ENCODE peak calls at places on chromosome 2, in four cellular contexts. Q is HepG2, O is GM12878, M is K562. T is an unnamed sample.

GRCh38 chr2:231394201-231395141 is 1.0 kb upstream of the B3GNT7 start:
- DNase-seq in M (peak), Q (peak), O (peak), T (no peak)

GRCh38 chr2:190950566-190950991 is 63.4 kb downstream of the STAT1 start:
- DNase-seq in M (no peak), O (no peak), Q (no peak), T (no peak)

GRCh38 chr2:193751299-193751698 is 1556.6 kb upstream of the TMEFF2 start:
- DNase-seq in Q (no peak), M (no peak), O (no peak), T (no peak)

GRCh38 chr2:105775809-105776559 is 31.3 kb downstream of the NCK2 start:
- DNase-seq in Q (no peak), M (no peak), O (no peak), T (no peak)

GRCh38 chr2:201203916-201204654 is 21.1 kb downstream of the CASP10 start:
- DNase-seq in Q (no peak), M (no peak), O (no peak), T (no peak)

GRCh38 chr2:239939736-239940483 is 85.2 kb downstream of the NDUFA10 start:
- DNase-seq in M (no peak), Q (no peak), O (no peak), T (no peak)

GRCh38 chr2:67985586-67985985 is 77.2 kb downstream of the C1D start:
- DNase-seq in M (no peak), Q (no peak), O (no peak), T (no peak)

GRCh38 chr2:196565982-196566381 is 73.5 kb upstream of the CCDC150 start:
- DNase-seq in Q (no peak), M (no peak), O (no peak), T (no peak)

GRCh38 chr2:113078350-113078839 is 10.6 kb downstream of the IL1F10 start:
- DNase-seq in Q (no peak), O (no peak), M (no peak), T (no peak)

GRCh38 chr2:98515571-98515927 is 70.9 kb downstream of the INPP4A start:
- DNase-seq in M (peak), O (no peak), Q (no peak), T (no peak)

GRCh38 chr2:45190481-45190880 is 181.2 kb upstream of the SIX2 start:
- DNase-seq in O (no peak), M (peak), Q (peak), T (peak)

GRCh38 chr2:160214461-160215055 is 14.5 kb upstream of the ITGB6 start:
- DNase-seq in O (no peak), M (no peak), Q (peak), T (peak)

GRCh38 chr2:116669782-116670181 is 1144.7 kb upstream of the DDX18 start:
- DNase-seq in Q (no peak), M (no peak), O (no peak), T (no peak)

GRCh38 chr2:237870754-237871651 is 11.6 kb downstream of the RAMP1 start:
- DNase-seq in Q (no peak), O (no peak), M (no peak), T (no peak)

GRCh38 chr2:145563752-145564615 is 1044.1 kb upstream of the ZEB2 start:
- DNase-seq in M (no peak), O (no peak), Q (no peak), T (no peak)

GRCh38 chr2:2107140-2107539 is 223.9 kb downstream of the MYT1L start:
- DNase-seq in O (no peak), Q (no peak), M (no peak), T (no peak)

GRCh38 chr2:193518061-193518817 is 1323.5 kb upstream of the TMEFF2 start:
- DNase-seq in O (no peak), Q (no peak), M (no peak), T (peak)

GRCh38 chr2:239827511-239827865 is 197.7 kb downstream of the NDUFA10 start:
- DNase-seq in O (no peak), Q (no peak), M (no peak), T (no peak)

GRCh38 chr2:8319219-8319618 is 362.6 kb upstream of the ID2 start:
- DNase-seq in O (no peak), M (no peak), Q (no peak), T (no peak)

GRCh38 chr2:46700435-46700834 is 215.2 kb downstream of the MCFD2 start:
- DNase-seq in M (no peak), Q (no peak), O (no peak), T (no peak)

GRCh38 chr2:101307950-101308431 is 510 bp downstream of the RNF149 start:
- DNase-seq in M (no peak), O (no peak), Q (no peak), T (peak)

GRCh38 chr2:231521443-231521842 is 8.8 kb downstream of the NMUR1 start:
- DNase-seq in Q (no peak), O (no peak), M (no peak), T (no peak)

GRCh38 chr2:12587729-12588522 is 128.8 kb upstream of the TRIB2 start:
- DNase-seq in M (no peak), O (peak), Q (no peak), T (peak)

GRCh38 chr2:52877703-52878102 is 889.9 kb upstream of the CHAC2 start:
- DNase-seq in Q (no peak), M (no peak), O (no peak), T (peak)

GRCh38 chr2:128635361-128635900 is 316.8 kb upstream of the HS6ST1 start:
- DNase-seq in M (no peak), Q (no peak), O (no peak), T (no peak)

GRCh38 chr2:128638741-128639477 is 320.2 kb upstream of the HS6ST1 start:
- DNase-seq in O (no peak), Q (no peak), M (no peak), T (no peak)

GRCh38 chr2:128637481-128638155 is 318.9 kb upstream of the HS6ST1 start:
- DNase-seq in O (no peak), M (no peak), Q (no peak), T (no peak)

GRCh38 chr2:128638311-128638710 is 319.6 kb upstream of the HS6ST1 start:
- DNase-seq in O (no peak), M (no peak), Q (no peak), T (no peak)

DNA sequence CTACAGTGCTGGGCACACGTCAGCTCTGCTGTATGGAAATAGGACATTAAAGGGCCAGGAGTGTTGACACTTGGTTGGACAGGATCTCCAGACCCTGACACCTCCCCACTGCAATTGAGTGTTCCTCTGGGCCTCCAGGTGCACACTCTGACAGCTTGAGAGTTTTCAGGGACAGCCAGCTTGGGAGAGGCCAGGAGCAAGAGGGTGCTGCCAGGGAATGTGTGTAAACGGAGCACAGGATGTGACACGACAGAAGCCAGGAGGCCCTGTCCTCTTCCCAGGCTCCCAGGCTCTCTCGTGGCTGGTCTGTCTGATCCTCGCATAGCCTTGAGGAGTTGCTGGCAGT is 318.1 kb upstream of the HS6ST1 start:
- DNase-seq in M (no peak), O (no peak), Q (no peak), T (no peak)
- TF ChIP-seq MYC in M (no peak), O (no peak), Q (no peak), T (no peak)

GRCh38 chr2:178271629-178272333 is 77.5 kb downstream of the OSBPL6 start:
- DNase-seq in M (no peak), O (no peak), Q (no peak), T (no peak)
- TF ChIP-seq POLR2AphosphoS2 in M (no peak), O (no peak), Q (no peak), T (no peak)

GRCh38 chr2:166041613-166042012 is 86.2 kb downstream of the SCN1A start:
- DNase-seq in O (no peak), Q (no peak), M (no peak), T (no peak)
- TF ChIP-seq SMC3 in O (no peak), Q (no peak), M (no peak), T (no peak)

DNA sequence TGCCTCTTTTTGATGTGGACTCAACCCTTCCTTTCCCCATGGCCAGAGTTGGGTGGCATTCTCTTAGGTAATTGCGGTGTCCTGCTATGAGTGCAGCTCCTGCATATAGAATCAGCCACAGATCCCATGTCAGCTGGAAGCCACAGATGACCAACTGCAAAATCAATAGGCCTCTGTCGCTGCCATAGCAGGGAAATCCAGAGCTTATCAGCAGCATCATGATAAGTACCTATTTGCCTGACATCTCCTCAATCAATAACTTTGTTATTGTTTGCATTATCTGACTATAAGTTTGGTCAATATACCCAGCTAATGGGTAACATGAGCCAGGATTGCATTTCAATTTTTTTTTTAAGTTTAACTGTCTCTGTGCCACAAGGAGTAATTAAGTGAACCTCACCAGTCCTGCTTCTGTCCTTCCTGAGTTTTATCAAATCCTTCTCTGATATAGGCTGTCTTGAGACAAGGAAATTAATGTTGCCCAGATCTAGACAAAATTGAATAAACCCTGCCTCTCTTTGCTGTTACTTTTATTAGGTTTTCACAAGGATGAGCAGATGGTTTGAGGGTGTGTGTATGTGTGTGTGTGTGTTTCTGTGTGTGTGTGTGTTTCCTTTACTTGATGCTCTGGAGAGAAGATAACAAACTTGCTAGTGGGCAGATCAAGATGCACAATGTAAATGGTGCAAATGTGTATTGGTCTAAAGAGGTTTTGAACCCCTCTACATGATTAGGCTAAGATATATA is 59.6 kb upstream of the CREB1 start:
- DNase-seq in O (no peak), Q (no peak), M (no peak), T (no peak)
- TF ChIP-seq MYC in O (no peak), Q (no peak), M (no peak), T (no peak)

DNA sequence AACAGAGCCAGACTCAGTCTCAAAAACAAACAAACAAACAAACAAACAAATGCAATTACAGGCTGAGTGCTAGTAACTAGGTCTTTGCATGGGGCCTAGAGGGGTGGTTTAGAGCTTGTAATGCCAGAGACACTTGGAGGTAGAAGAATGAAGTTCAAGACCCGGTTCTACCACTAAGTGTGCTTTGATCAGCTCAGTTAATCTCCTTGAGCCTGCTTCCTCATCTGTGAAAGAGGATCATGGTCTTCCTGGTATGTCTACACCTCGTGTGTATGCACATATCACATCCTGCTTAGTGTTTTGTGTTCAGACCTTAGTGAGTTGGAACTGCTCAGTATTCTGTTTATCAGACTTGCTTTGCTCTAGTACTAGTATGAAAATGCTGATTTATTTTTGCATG is 4.8 kb upstream of the ATP6V1C2 start:
- DNase-seq in Q (no peak), O (no peak), M (no peak), T (no peak)
- TF ChIP-seq POLR2AphosphoS2 in Q (no peak), O (no peak), M (no peak), T (no peak)

DNA sequence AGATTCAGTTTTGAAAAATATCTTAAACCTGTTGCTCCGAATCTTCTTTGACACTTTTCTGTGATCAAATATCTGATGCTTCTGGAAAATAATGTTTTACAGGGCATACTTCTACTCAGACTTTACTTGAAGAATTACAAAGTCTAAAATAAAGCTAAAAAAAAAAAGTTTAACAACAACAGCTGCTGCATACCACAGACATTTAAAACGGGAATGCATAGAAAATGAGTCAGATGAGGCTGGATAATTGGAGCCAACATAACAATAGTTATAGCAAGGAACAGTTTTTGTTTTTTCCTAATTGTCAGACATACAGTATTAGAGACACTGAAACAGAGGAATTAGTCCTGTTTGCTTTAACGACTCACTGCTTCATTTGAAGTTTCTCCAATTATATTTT is 1090.2 kb downstream of the SUCLG1 start:
- DNase-seq in O (no peak), M (no peak), Q (no peak), T (no peak)
- TF ChIP-seq SMC3 in O (no peak), M (no peak), Q (no peak), T (no peak)

DNA sequence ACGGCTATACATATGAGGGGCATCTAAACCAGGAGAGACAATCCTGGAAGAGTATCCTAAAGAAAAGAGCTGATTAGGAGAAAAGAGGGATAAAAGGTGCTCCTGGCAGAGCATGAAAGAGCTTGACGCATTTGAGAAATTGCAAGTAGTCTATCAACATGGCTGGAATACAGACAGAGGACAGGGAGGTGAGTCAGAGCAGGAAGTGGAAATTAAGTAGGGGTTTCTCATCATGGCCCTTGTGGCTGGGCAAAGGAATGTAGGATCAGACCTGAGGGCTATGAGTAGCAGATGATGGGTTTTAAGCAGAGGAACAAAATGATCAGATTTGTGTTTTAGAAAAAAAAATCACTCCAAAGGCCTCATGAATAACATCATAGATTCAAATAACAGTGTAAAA is 49.2 kb upstream of the UGP2 start:
- DNase-seq in O (no peak), M (no peak), Q (no peak), T (no peak)
- TF ChIP-seq MYC in O (no peak), M (no peak), Q (no peak), T (no peak)

DNA sequence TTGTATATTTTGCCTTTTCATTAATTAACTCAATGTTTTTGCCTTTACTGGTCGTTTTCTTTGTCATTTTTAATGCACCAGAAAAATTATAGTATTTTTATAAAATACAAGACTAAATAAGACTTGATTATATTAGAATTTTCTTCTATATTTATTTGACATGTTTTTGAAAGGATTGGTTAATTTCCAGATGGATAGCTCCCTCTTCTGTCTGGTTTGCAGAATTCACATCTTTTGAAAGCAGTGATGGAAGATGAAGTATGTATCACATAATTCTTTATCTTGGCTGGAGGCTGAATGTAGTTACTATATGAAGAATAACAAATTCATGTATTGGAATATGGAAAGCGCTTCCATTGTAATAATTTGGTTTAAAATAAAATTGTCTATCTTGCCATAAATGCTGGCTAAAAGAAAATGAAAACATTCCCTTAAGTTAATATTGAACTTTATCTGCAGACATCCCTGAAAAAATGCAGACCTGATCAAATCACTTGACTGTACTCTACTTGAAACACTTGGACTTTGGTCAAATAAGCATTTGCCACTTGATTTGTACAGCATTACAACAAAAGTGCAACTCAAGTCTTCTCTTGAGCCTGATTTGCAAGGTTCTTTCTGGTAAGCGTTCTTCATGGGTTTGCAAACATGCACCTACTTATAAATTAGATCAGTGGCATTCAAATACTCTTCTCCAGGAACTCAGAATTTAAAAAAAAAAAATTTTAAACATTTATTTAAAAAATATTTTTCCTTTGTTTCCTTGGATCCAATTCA is 86.4 kb upstream of the EFEMP1 start:
- DNase-seq in M (peak), O (no peak), Q (peak), T (peak)
- TF ChIP-seq POLR2AphosphoS2 in M (no peak), O (no peak), Q (no peak), T (no peak)

GRCh38 chr2:3626817-3627499 is 31.0 kb upstream of the ALLC start:
- DNase-seq in O (no peak), M (no peak), Q (no peak), T (no peak)
- TF ChIP-seq SMC3 in O (no peak), M (no peak), Q (no peak), T (no peak)

T was measured in A549.